ENCODE peak calls at places on chromosomes 13 and 19, in seven cellular contexts. J is IMR-90, M is neuronal stem cell, A is small intestine, L is adipocyte, D is neural progenitor cell, F is lower lobe of right lung. I is an unnamed sample.

GRCh38 chr13:46962286-46962941 is 65.6 kb upstream of the HTR2A start:
- DNase-seq in J (peak), A (no peak), D (peak), M (no peak), L (no peak), F (no peak), I (peak)

GRCh38 chr13:110304256-110304655 is 2.7 kb downstream of the COL4A1 start:
- DNase-seq in D (no peak), L (no peak), F (no peak), M (no peak), A (no peak), J (peak), I (no peak)

GRCh38 chr13:108950333-108951010 is 321.1 kb downstream of the MYO16 start:
- DNase-seq in J (no peak), D (no peak), M (no peak), L (no peak), A (no peak), F (no peak), I (peak)

GRCh38 chr13:113592571-113592970 is 8.0 kb downstream of the TFDP1 start:
- DNase-seq in D (no peak), M (no peak), L (no peak), A (no peak), J (no peak), F (no peak), I (no peak)

GRCh38 chr13:101127741-101128353 is 288.5 kb downstream of the NALCN start:
- DNase-seq in A (peak), F (no peak), D (peak), M (peak), L (peak), J (peak), I (peak)

GRCh38 chr13:65985632-65986031 is 1244.5 kb downstream of the PCDH9 start:
- DNase-seq in L (no peak), M (no peak), A (no peak), J (no peak), F (no peak), D (peak), I (no peak)

GRCh38 chr19:17888260-17888659 is 16.5 kb downstream of the SLC5A5 start:
- DNase-seq in L (no peak), M (no peak), A (no peak), J (no peak), D (no peak), F (no peak), I (no peak)

GRCh38 chr13:52411629-52412028 is 5.7 kb upstream of the THSD1 start:
- DNase-seq in J (peak), A (no peak), F (no peak), L (peak), D (no peak), M (no peak), I (peak)

GRCh38 chr13:24012648-24013047 is 115.3 kb upstream of the C1QTNF9B start:
- DNase-seq in D (no peak), M (no peak), L (no peak), A (no peak), J (no peak), F (no peak), I (no peak)

GRCh38 chr19:29248332-29248844 is 35.4 kb upstream of the UQCRFS1 start:
- DNase-seq in J (no peak), F (no peak), L (no peak), A (no peak), M (no peak), D (no peak), I (no peak)

GRCh38 chr19:12034610-12035009 is 869 bp downstream of the ZNF433 start:
- DNase-seq in F (no peak), D (peak), J (no peak), L (peak), M (no peak), A (no peak), I (no peak)

GRCh38 chr13:52010890-52011689 is at the start of gene ATP7B:
- DNase-seq in A (peak), J (no peak), L (peak), D (peak), M (peak), F (no peak), I (no peak)

GRCh38 chr19:13016628-13017305 is 21.5 kb downstream of the NFIX start:
- DNase-seq in J (no peak), A (no peak), M (no peak), L (no peak), D (peak), F (no peak), I (no peak)

GRCh38 chr19:50607388-50607787 is 32.3 kb downstream of the SYT3 start:
- DNase-seq in L (no peak), F (no peak), A (no peak), D (no peak), M (no peak), J (no peak), I (no peak)

GRCh38 chr19:19540707-19541515 is 2.8 kb downstream of the CILP2 start:
- DNase-seq in L (peak), F (peak), M (peak), A (peak), J (no peak), D (peak), I (peak)

GRCh38 chr19:17086811-17087210 is 11.2 kb downstream of the MYO9B start:
- DNase-seq in M (no peak), D (no peak), J (peak), L (no peak), F (no peak), A (no peak), I (no peak)

GRCh38 chr19:45645068-45645630 is 6.0 kb upstream of the EML2 start:
- DNase-seq in J (no peak), L (no peak), D (no peak), A (no peak), M (no peak), F (no peak), I (no peak)

GRCh38 chr19:18541258-18541991 is 1.9 kb downstream of the FKBP8 start:
- DNase-seq in A (no peak), L (no peak), F (no peak), J (no peak), D (no peak), M (no peak), I (peak)

GRCh38 chr13:98216135-98216565 is 39.1 kb upstream of the RNF113B start:
- DNase-seq in F (no peak), L (peak), A (no peak), D (no peak), J (peak), M (no peak), I (peak)

GRCh38 chr13:22562116-22562515 is 618.7 kb upstream of the SGCG start:
- DNase-seq in D (no peak), J (no peak), A (no peak), L (no peak), F (no peak), M (no peak), I (no peak)

GRCh38 chr19:10780368-10780767 is 55.6 kb downstream of the TMED1 start:
- DNase-seq in L (no peak), D (no peak), A (no peak), F (peak), M (no peak), J (peak), I (peak)

GRCh38 chr19:3857449-3858003 is 11.3 kb downstream of the ZFR2 start:
- DNase-seq in J (no peak), M (no peak), L (no peak), F (no peak), D (no peak), A (no peak), I (no peak)

GRCh38 chr19:19399733-19400438 is 5.6 kb upstream of the GATAD2A start:
- DNase-seq in M (no peak), A (no peak), L (peak), J (peak), F (no peak), D (no peak), I (no peak)

GRCh38 chr13:26861951-26862350 is 101.4 kb upstream of the GPR12 start:
- DNase-seq in L (no peak), F (no peak), D (no peak), A (no peak), M (no peak), J (no peak), I (no peak)

GRCh38 chr13:42992585-42993122 is 613 bp upstream of the EPSTI1 start:
- DNase-seq in F (no peak), J (no peak), D (no peak), A (no peak), M (no peak), L (no peak), I (no peak)

GRCh38 chr19:14416743-14417214 is 2.4 kb downstream of the DDX39A start:
- DNase-seq in A (peak), F (no peak), M (no peak), J (no peak), D (no peak), L (peak), I (peak)

GRCh38 chr13:48739346-48740037 is 85.8 kb downstream of the CYSLTR2 start:
- DNase-seq in L (no peak), M (no peak), D (no peak), A (no peak), F (no peak), J (peak), I (no peak)

GRCh38 chr13:47499358-47500150 is 501.5 kb downstream of the SUCLA2 start:
- DNase-seq in D (no peak), J (peak), M (no peak), A (no peak), L (peak), F (no peak), I (peak)

GRCh38 chr19:33201886-33202545 is 7.9 kb downstream of the LRP3 start:
- DNase-seq in M (no peak), D (no peak), J (no peak), F (no peak), L (no peak), A (no peak), I (no peak)

GRCh38 chr19:55384576-55385235 is 614 bp upstream of the TMEM238 start:
- DNase-seq in M (no peak), L (no peak), A (no peak), F (peak), D (no peak), J (no peak), I (no peak)

GRCh38 chr19:46035986-46036744 is 4.6 kb downstream of the IGFL4 start:
- DNase-seq in F (no peak), A (no peak), J (no peak), L (no peak), D (no peak), M (no peak), I (no peak)

GRCh38 chr19:54439174-54439851 is 9.7 kb upstream of the LENG8 start:
- DNase-seq in J (no peak), L (peak), F (no peak), D (peak), M (no peak), A (peak), I (peak)

GRCh38 chr19:35740423-35741215 is 1.6 kb downstream of the IGFLR1 start:
- DNase-seq in M (peak), D (peak), A (peak), F (peak), L (peak), J (peak), I (peak)

GRCh38 chr19:13006431-13007281 is 11.4 kb downstream of the NFIX start:
- DNase-seq in F (no peak), J (no peak), D (no peak), L (no peak), A (no peak), M (no peak), I (no peak)

GRCh38 chr19:6056801-6057650 is 53.3 kb downstream of the RFX2 start:
- DNase-seq in L (peak), M (no peak), A (peak), D (no peak), J (peak), F (peak), I (peak)

GRCh38 chr13:43846496-43846895 is 33.0 kb downstream of the CCDC122 start:
- DNase-seq in D (no peak), F (no peak), J (peak), M (no peak), A (no peak), L (peak), I (no peak)

GRCh38 chr19:41753159-41753558 is 2.2 kb upstream of the CEACAM6 start:
- DNase-seq in M (peak), A (peak), F (peak), J (no peak), D (peak), L (peak), I (peak)

GRCh38 chr19:18675779-18676178 is 7.7 kb upstream of the CRTC1 start:
- DNase-seq in M (no peak), F (no peak), L (peak), J (no peak), A (no peak), D (peak), I (no peak)

GRCh38 chr19:45645631-45646344 is 6.6 kb upstream of the EML2 start:
- DNase-seq in J (peak), D (peak), L (peak), A (peak), F (peak), M (no peak), I (peak)

DNA sequence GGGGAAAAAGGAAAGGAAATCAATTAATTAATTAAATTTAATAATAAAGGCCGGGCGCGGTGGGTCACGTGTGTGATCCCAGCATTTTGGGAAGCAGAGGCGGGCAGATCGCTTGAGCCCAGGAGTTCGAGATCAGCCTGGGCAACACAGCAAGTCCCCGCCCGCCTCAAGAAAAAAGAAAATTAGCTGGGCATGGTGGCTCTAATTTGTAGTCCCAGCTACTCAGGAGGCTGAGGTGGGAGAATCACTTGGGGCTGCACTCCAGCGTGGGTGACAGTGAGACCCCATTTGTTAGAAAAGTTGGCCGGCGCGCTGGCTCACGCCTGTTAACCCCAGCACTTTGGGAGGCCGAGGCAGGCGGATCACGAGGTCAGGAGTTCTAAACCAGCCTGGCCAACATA is 733 bp upstream of the CD320 start:
- DNase-seq in D (no peak), L (no peak), M (no peak), J (no peak), F (peak), A (no peak), I (no peak)
- H3K4me3 ChIP-seq in D (peak), L (peak), M (no peak), J (no peak), F (peak), A (no peak), I (no peak)

GRCh38 chr19:40529093-40529954 is 47.3 kb upstream of the SHKBP1 start:
- DNase-seq in L (peak), F (peak), D (peak), A (peak), M (peak), J (peak), I (peak)
- H3K4me3 ChIP-seq in L (peak), F (peak), D (peak), A (peak), M (peak), J (peak), I (peak)

GRCh38 chr19:409006-409514 is at the start of gene C2CD4C:
- DNase-seq in J (no peak), F (peak), M (no peak), A (no peak), L (peak), D (peak), I (no peak)

GRCh38 chr19:410243-410781 is 1.4 kb upstream of the C2CD4C start:
- DNase-seq in M (no peak), J (no peak), D (no peak), F (no peak), A (no peak), L (no peak), I (no peak)

GRCh38 chr19:407501-408440 is 1.2 kb downstream of the C2CD4C start:
- DNase-seq in L (no peak), M (no peak), J (no peak), F (peak), A (no peak), D (no peak), I (no peak)

GRCh38 chr19:408441-409005 is 424 bp downstream of the C2CD4C start:
- DNase-seq in J (no peak), F (peak), L (no peak), D (no peak), M (no peak), A (no peak), I (no peak)

GRCh38 chr19:409515-410242 is 732 bp upstream of the C2CD4C start:
- DNase-seq in L (peak), A (no peak), J (no peak), F (no peak), M (no peak), D (no peak), I (no peak)
- H3K4me3 ChIP-seq in L (no peak), A (no peak), J (peak), F (peak), M (peak), D (peak), I (no peak)

GRCh38 chr13:32430018-32430747 is 2.3 kb upstream of the N4BP2L1 start:
- DNase-seq in J (peak), D (no peak), L (no peak), F (no peak), M (no peak), A (no peak), I (no peak)

GRCh38 chr13:32426981-32427851 is 714 bp downstream of the N4BP2L1 start:
- DNase-seq in D (peak), A (peak), F (peak), L (peak), M (peak), J (peak), I (no peak)

GRCh38 chr13:32427852-32428580 is at the start of gene N4BP2L1:
- DNase-seq in J (no peak), A (peak), F (peak), L (peak), D (peak), M (no peak), I (no peak)

GRCh38 chr13:32429406-32429909 is 1.5 kb upstream of the N4BP2L1 start:
- DNase-seq in A (no peak), D (no peak), F (no peak), L (no peak), M (no peak), J (no peak), I (no peak)

GRCh38 chr13:32428581-32429072 is 697 bp upstream of the N4BP2L1 start:
- DNase-seq in M (no peak), L (no peak), A (peak), F (no peak), J (no peak), D (no peak), I (no peak)
- H3K4me3 ChIP-seq in M (peak), L (peak), A (peak), F (peak), J (no peak), D (peak), I (peak)

DNA sequence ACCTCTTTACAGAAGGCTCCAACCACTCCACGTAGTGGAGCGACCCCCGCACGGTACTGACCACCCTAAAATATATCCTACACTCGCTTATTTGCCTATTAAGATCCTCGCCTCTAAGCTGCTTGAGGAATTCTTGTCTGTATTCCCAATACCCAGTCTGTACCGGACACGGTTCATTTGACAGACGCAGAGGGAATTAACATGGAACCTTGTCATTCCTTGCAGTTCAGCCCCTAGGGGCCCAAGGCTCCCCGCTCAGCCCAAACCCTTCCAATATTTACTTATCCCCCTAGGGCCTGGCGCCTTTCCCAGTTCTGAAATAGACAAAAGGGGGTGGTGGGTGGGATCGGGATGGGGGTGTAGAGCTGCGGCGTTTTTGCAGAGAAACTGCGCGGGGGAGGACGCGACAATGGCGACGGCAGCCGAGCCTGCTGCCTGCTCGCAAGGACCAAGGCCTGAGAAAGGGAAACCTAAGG is 638 bp downstream of the AKAP8L start:
- DNase-seq in J (no peak), A (no peak), M (no peak), L (peak), F (no peak), D (peak), I (peak)
- H3K4me3 ChIP-seq in J (peak), A (peak), M (peak), L (peak), F (peak), D (peak), I (peak)